ENCODE peak calls at places on chromosome 20, in eight cellular contexts. One of them, this sample, is unnamed. For H3K36me3, the result is how much of the 10 kb centered on the place peaks cover.

GRCh38 chr20:20491110-20491783 is 123.3 kb downstream of the INSM1 start:
- DNase-seq in CD8-positive, alpha-beta T cell: no peak
- DNase-seq in CD4-positive, CD25-positive, alpha-beta regulatory T cell: no peak
- DNase-seq in brain microvascular endothelial cell: no peak
- DNase-seq in tibial nerve: no peak
- DNase-seq in OCI-LY7: no peak
- DNase-seq in colonic mucosa: no peak
- DNase-seq in lower lobe of right lung: no peak
- DNase-seq in this sample: no peak

GRCh38 chr20:34251619-34252018 is 10.4 kb downstream of the ASIP start:
- DNase-seq in CD8-positive, alpha-beta T cell: no peak
- DNase-seq in CD4-positive, CD25-positive, alpha-beta regulatory T cell: no peak
- DNase-seq in brain microvascular endothelial cell: no peak
- DNase-seq in tibial nerve: no peak
- DNase-seq in OCI-LY7: no peak
- DNase-seq in colonic mucosa: no peak
- DNase-seq in lower lobe of right lung: no peak
- DNase-seq in this sample: no peak

GRCh38 chr20:1933465-1933870 is 38.3 kb downstream of the SIRPA start:
- DNase-seq in CD8-positive, alpha-beta T cell: no peak
- DNase-seq in CD4-positive, CD25-positive, alpha-beta regulatory T cell: no peak
- DNase-seq in brain microvascular endothelial cell: no peak
- DNase-seq in tibial nerve: no peak
- DNase-seq in OCI-LY7: no peak
- DNase-seq in colonic mucosa: peak
- DNase-seq in lower lobe of right lung: no peak
- DNase-seq in this sample: no peak

GRCh38 chr20:53081916-53082863 is 110.0 kb downstream of the TSHZ2 start:
- DNase-seq in CD8-positive, alpha-beta T cell: no peak
- DNase-seq in CD4-positive, CD25-positive, alpha-beta regulatory T cell: no peak
- DNase-seq in brain microvascular endothelial cell: no peak
- DNase-seq in tibial nerve: no peak
- DNase-seq in OCI-LY7: no peak
- DNase-seq in colonic mucosa: no peak
- DNase-seq in lower lobe of right lung: no peak
- DNase-seq in this sample: no peak

GRCh38 chr20:40008177-40008576 is 680.9 kb downstream of the MAFB start:
- DNase-seq in CD8-positive, alpha-beta T cell: no peak
- DNase-seq in CD4-positive, CD25-positive, alpha-beta regulatory T cell: no peak
- DNase-seq in brain microvascular endothelial cell: no peak
- DNase-seq in tibial nerve: no peak
- DNase-seq in OCI-LY7: no peak
- DNase-seq in colonic mucosa: no peak
- DNase-seq in lower lobe of right lung: no peak
- DNase-seq in this sample: no peak

GRCh38 chr20:33518071-33518470 is 28.2 kb downstream of the CBFA2T2 start:
- DNase-seq in CD8-positive, alpha-beta T cell: no peak
- DNase-seq in CD4-positive, CD25-positive, alpha-beta regulatory T cell: no peak
- DNase-seq in brain microvascular endothelial cell: peak
- DNase-seq in tibial nerve: no peak
- DNase-seq in OCI-LY7: no peak
- DNase-seq in colonic mucosa: no peak
- DNase-seq in lower lobe of right lung: no peak
- DNase-seq in this sample: no peak

GRCh38 chr20:47676912-47677311 is 108.4 kb downstream of the SULF2 start:
- DNase-seq in CD8-positive, alpha-beta T cell: no peak
- DNase-seq in CD4-positive, CD25-positive, alpha-beta regulatory T cell: no peak
- DNase-seq in brain microvascular endothelial cell: no peak
- DNase-seq in tibial nerve: no peak
- DNase-seq in OCI-LY7: no peak
- DNase-seq in colonic mucosa: no peak
- DNase-seq in lower lobe of right lung: no peak
- DNase-seq in this sample: no peak

GRCh38 chr20:44572551-44573500 is 9.6 kb upstream of the PKIG start:
- DNase-seq in CD8-positive, alpha-beta T cell: no peak
- DNase-seq in CD4-positive, CD25-positive, alpha-beta regulatory T cell: no peak
- DNase-seq in brain microvascular endothelial cell: peak
- DNase-seq in tibial nerve: no peak
- DNase-seq in OCI-LY7: peak
- DNase-seq in colonic mucosa: no peak
- DNase-seq in lower lobe of right lung: no peak
- DNase-seq in this sample: no peak

GRCh38 chr20:58664883-58665282 is 13.8 kb downstream of the STX16 start:
- DNase-seq in CD8-positive, alpha-beta T cell: no peak
- DNase-seq in CD4-positive, CD25-positive, alpha-beta regulatory T cell: no peak
- DNase-seq in brain microvascular endothelial cell: no peak
- DNase-seq in tibial nerve: no peak
- DNase-seq in OCI-LY7: no peak
- DNase-seq in colonic mucosa: no peak
- DNase-seq in lower lobe of right lung: no peak
- DNase-seq in this sample: no peak

DNA sequence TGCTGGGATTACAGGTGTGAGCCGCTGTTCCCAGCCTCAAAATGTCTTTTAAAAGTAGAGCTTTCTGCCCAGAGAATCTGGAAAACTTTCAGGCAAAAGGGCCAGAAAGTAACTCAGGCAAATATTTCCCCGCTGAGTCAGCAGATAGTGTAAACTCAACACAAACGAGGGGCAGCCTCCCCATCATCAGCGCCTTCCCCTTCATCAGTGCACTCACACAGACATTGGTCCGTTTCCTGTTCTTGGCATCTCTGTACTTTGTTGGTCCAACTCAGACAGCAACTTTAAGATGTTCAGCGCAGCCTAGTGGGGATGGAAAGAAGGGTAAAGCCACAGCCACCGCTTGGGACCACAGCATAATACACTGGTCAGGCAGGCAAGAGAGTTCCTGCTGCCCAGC is 69.5 kb downstream of the CSE1L start:
- DNase-seq in CD8-positive, alpha-beta T cell: no peak
- DNase-seq in CD4-positive, CD25-positive, alpha-beta regulatory T cell: no peak
- DNase-seq in brain microvascular endothelial cell: peak
- DNase-seq in tibial nerve: no peak
- DNase-seq in OCI-LY7: no peak
- DNase-seq in colonic mucosa: no peak
- DNase-seq in lower lobe of right lung: no peak
- DNase-seq in this sample: no peak
- H3K36me3 ChIP-seq in CD8-positive, alpha-beta T cell: half or more
- H3K36me3 ChIP-seq in CD4-positive, CD25-positive, alpha-beta regulatory T cell: half or more
- H3K36me3 ChIP-seq in brain microvascular endothelial cell: half or more
- H3K36me3 ChIP-seq in tibial nerve: half or more
- H3K36me3 ChIP-seq in OCI-LY7: half or more
- H3K36me3 ChIP-seq in colonic mucosa: under half
- H3K36me3 ChIP-seq in lower lobe of right lung: half or more
- H3K36me3 ChIP-seq in this sample: half or more

DNA sequence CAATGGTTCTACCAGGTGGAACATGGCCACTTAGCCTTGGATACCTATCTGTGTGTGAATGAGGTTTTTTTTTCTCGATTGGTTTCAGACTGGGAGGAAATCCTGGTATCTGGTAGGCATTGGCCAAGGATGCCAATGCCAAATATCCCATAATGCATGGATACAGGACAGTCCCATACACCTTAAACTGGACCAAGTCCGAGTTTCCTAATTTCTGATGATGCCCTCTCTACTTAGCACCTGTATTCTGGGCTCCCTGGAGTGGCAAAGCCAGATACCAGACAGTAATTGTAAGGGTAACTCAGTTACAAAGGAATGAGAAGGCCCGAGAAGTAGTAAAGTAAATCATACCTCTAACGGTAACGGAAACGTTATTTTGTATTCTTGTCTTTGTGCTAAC is 17.9 kb downstream of the SNX5 start:
- DNase-seq in CD8-positive, alpha-beta T cell: no peak
- DNase-seq in CD4-positive, CD25-positive, alpha-beta regulatory T cell: no peak
- DNase-seq in brain microvascular endothelial cell: no peak
- DNase-seq in tibial nerve: no peak
- DNase-seq in OCI-LY7: no peak
- DNase-seq in colonic mucosa: no peak
- DNase-seq in lower lobe of right lung: no peak
- DNase-seq in this sample: no peak
- H3K36me3 ChIP-seq in CD8-positive, alpha-beta T cell: half or more
- H3K36me3 ChIP-seq in CD4-positive, CD25-positive, alpha-beta regulatory T cell: half or more
- H3K36me3 ChIP-seq in brain microvascular endothelial cell: half or more
- H3K36me3 ChIP-seq in tibial nerve: half or more
- H3K36me3 ChIP-seq in OCI-LY7: half or more
- H3K36me3 ChIP-seq in colonic mucosa: under half
- H3K36me3 ChIP-seq in lower lobe of right lung: half or more
- H3K36me3 ChIP-seq in this sample: half or more

GRCh38 chr20:63281741-63282665 is 9.4 kb downstream of the ARFGAP1 start:
- DNase-seq in CD8-positive, alpha-beta T cell: no peak
- DNase-seq in CD4-positive, CD25-positive, alpha-beta regulatory T cell: no peak
- DNase-seq in brain microvascular endothelial cell: no peak
- DNase-seq in tibial nerve: no peak
- DNase-seq in OCI-LY7: no peak
- DNase-seq in colonic mucosa: no peak
- DNase-seq in lower lobe of right lung: no peak
- DNase-seq in this sample: no peak
- H3K36me3 ChIP-seq in CD8-positive, alpha-beta T cell: under half
- H3K36me3 ChIP-seq in CD4-positive, CD25-positive, alpha-beta regulatory T cell: under half
- H3K36me3 ChIP-seq in brain microvascular endothelial cell: half or more
- H3K36me3 ChIP-seq in tibial nerve: half or more
- H3K36me3 ChIP-seq in OCI-LY7: under half
- H3K36me3 ChIP-seq in colonic mucosa: under half
- H3K36me3 ChIP-seq in lower lobe of right lung: half or more
- H3K36me3 ChIP-seq in this sample: half or more

DNA sequence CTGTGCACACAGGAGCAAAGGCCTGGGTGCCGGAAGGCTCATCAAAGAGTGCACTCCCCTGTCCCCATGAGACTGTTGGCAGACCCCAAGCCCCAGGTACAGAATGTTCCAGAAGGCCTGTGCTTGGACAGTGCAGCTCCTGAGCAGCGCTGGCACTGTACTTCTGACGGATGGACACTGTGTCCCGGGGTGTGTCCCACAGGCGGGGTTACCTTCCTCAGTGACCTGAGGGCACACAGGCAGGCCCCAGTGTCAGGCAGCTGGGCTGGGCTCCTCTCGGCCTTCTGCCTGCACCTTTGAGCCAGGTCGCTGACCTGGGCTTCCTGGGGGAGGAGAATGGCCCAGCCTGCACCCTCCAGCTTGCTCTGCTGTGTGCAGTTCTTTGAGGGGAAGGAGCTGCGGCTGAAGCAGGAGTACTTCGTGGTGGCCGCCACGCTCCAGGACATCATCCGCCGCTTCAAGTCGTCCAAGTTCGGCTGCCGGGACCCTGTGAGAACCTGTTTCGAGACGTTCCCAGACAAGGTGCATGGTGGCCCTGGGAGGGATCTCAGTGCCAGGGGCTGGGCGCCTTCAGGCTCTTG is 30.1 kb downstream of the PYGB start:
- DNase-seq in CD8-positive, alpha-beta T cell: no peak
- DNase-seq in CD4-positive, CD25-positive, alpha-beta regulatory T cell: no peak
- DNase-seq in brain microvascular endothelial cell: no peak
- DNase-seq in tibial nerve: peak
- DNase-seq in OCI-LY7: no peak
- DNase-seq in colonic mucosa: no peak
- DNase-seq in lower lobe of right lung: peak
- DNase-seq in this sample: peak
- H3K36me3 ChIP-seq in CD8-positive, alpha-beta T cell: half or more
- H3K36me3 ChIP-seq in CD4-positive, CD25-positive, alpha-beta regulatory T cell: under half
- H3K36me3 ChIP-seq in brain microvascular endothelial cell: half or more
- H3K36me3 ChIP-seq in tibial nerve: half or more
- H3K36me3 ChIP-seq in OCI-LY7: under half
- H3K36me3 ChIP-seq in colonic mucosa: under half
- H3K36me3 ChIP-seq in lower lobe of right lung: half or more
- H3K36me3 ChIP-seq in this sample: half or more

GRCh38 chr20:62892348-62893304 is 31.0 kb upstream of the TCFL5 start:
- DNase-seq in CD8-positive, alpha-beta T cell: peak
- DNase-seq in CD4-positive, CD25-positive, alpha-beta regulatory T cell: no peak
- DNase-seq in brain microvascular endothelial cell: no peak
- DNase-seq in tibial nerve: no peak
- DNase-seq in OCI-LY7: no peak
- DNase-seq in colonic mucosa: no peak
- DNase-seq in lower lobe of right lung: peak
- DNase-seq in this sample: no peak

GRCh38 chr20:62894261-62894660 is 32.0 kb downstream of the DIDO1 start:
- DNase-seq in CD8-positive, alpha-beta T cell: no peak
- DNase-seq in CD4-positive, CD25-positive, alpha-beta regulatory T cell: no peak
- DNase-seq in brain microvascular endothelial cell: no peak
- DNase-seq in tibial nerve: no peak
- DNase-seq in OCI-LY7: no peak
- DNase-seq in colonic mucosa: no peak
- DNase-seq in lower lobe of right lung: peak
- DNase-seq in this sample: no peak

GRCh38 chr20:62895539-62895938 is 30.8 kb downstream of the DIDO1 start:
- DNase-seq in CD8-positive, alpha-beta T cell: no peak
- DNase-seq in CD4-positive, CD25-positive, alpha-beta regulatory T cell: no peak
- DNase-seq in brain microvascular endothelial cell: no peak
- DNase-seq in tibial nerve: no peak
- DNase-seq in OCI-LY7: no peak
- DNase-seq in colonic mucosa: no peak
- DNase-seq in lower lobe of right lung: peak
- DNase-seq in this sample: no peak

GRCh38 chr20:62891111-62891510 is 29.5 kb upstream of the TCFL5 start:
- DNase-seq in CD8-positive, alpha-beta T cell: peak
- DNase-seq in CD4-positive, CD25-positive, alpha-beta regulatory T cell: no peak
- DNase-seq in brain microvascular endothelial cell: no peak
- DNase-seq in tibial nerve: no peak
- DNase-seq in OCI-LY7: no peak
- DNase-seq in colonic mucosa: no peak
- DNase-seq in lower lobe of right lung: peak
- DNase-seq in this sample: no peak

GRCh38 chr20:62893700-62894099 is 32.1 kb upstream of the TCFL5 start:
- DNase-seq in CD8-positive, alpha-beta T cell: no peak
- DNase-seq in CD4-positive, CD25-positive, alpha-beta regulatory T cell: no peak
- DNase-seq in brain microvascular endothelial cell: no peak
- DNase-seq in tibial nerve: no peak
- DNase-seq in OCI-LY7: no peak
- DNase-seq in colonic mucosa: no peak
- DNase-seq in lower lobe of right lung: peak
- DNase-seq in this sample: no peak
- H3K36me3 ChIP-seq in CD8-positive, alpha-beta T cell: half or more
- H3K36me3 ChIP-seq in CD4-positive, CD25-positive, alpha-beta regulatory T cell: half or more
- H3K36me3 ChIP-seq in brain microvascular endothelial cell: half or more
- H3K36me3 ChIP-seq in tibial nerve: half or more
- H3K36me3 ChIP-seq in OCI-LY7: half or more
- H3K36me3 ChIP-seq in colonic mucosa: under half
- H3K36me3 ChIP-seq in lower lobe of right lung: half or more
- H3K36me3 ChIP-seq in this sample: half or more

GRCh38 chr20:60352580-60352979 is 394.4 kb downstream of the CDH26 start:
- DNase-seq in CD8-positive, alpha-beta T cell: no peak
- DNase-seq in CD4-positive, CD25-positive, alpha-beta regulatory T cell: no peak
- DNase-seq in brain microvascular endothelial cell: no peak
- DNase-seq in tibial nerve: no peak
- DNase-seq in OCI-LY7: no peak
- DNase-seq in colonic mucosa: no peak
- DNase-seq in lower lobe of right lung: no peak
- DNase-seq in this sample: no peak
- H3K36me3 ChIP-seq in CD8-positive, alpha-beta T cell: under half
- H3K36me3 ChIP-seq in CD4-positive, CD25-positive, alpha-beta regulatory T cell: under half
- H3K36me3 ChIP-seq in brain microvascular endothelial cell: under half
- H3K36me3 ChIP-seq in tibial nerve: under half
- H3K36me3 ChIP-seq in OCI-LY7: under half
- H3K36me3 ChIP-seq in colonic mucosa: under half
- H3K36me3 ChIP-seq in lower lobe of right lung: under half
- H3K36me3 ChIP-seq in this sample: under half

This sample was measured in stomach.